ENCODE peak calls at places on chromosome 16, in ten cellular contexts. R is breast epithelium, L is spleen, O is suprapubic skin, B is SK-N-MC, W is HCT116, S is sigmoid colon, Z is stomach, C is Panc1, P is H1. M is an unnamed sample. For H3K9me3, the result is how much of the 10 kb centered on the place peaks cover.

GRCh38 chr16:15608398-15609285 is 34.3 kb downstream of the MARF1 start:
- DNase-seq in R (no peak), L (no peak), O (no peak), B (no peak), W (no peak), S (no peak), Z (no peak), C (no peak), P (no peak), M (no peak)

GRCh38 chr16:51666821-51667220 is 515.8 kb upstream of the SALL1 start:
- DNase-seq in R (no peak), L (no peak), O (no peak), B (no peak), W (no peak), S (no peak), Z (no peak), C (no peak), P (no peak), M (no peak)

GRCh38 chr16:53509906-53510703 is 7.1 kb upstream of the AKTIP start:
- DNase-seq in R (peak), L (peak), O (peak), B (no peak), W (peak), S (peak), Z (peak), C (peak), P (peak), M (peak)

GRCh38 chr16:72721981-72722380 is 325.9 kb downstream of the ZFHX3 start:
- DNase-seq in R (no peak), L (no peak), O (no peak), B (no peak), W (no peak), S (no peak), Z (no peak), C (no peak), P (no peak), M (no peak)

GRCh38 chr16:19001788-19002187 is 18.1 kb downstream of the TMC7 start:
- DNase-seq in R (no peak), L (no peak), O (no peak), B (no peak), W (no peak), S (no peak), Z (no peak), C (no peak), P (no peak), M (no peak)

GRCh38 chr16:28192811-28193529 is 18.8 kb downstream of the XPO6 start:
- DNase-seq in R (no peak), L (peak), O (no peak), B (no peak), W (no peak), S (no peak), Z (peak), C (no peak), P (no peak), M (no peak)

GRCh38 chr16:11175850-11176341 is 80.1 kb downstream of the SOCS1 start:
- DNase-seq in R (no peak), L (no peak), O (no peak), B (no peak), W (no peak), S (no peak), Z (no peak), C (no peak), P (no peak), M (no peak)

GRCh38 chr16:56629531-56629930 is 2.9 kb upstream of the MT1M start:
- DNase-seq in R (no peak), L (no peak), O (no peak), B (no peak), W (no peak), S (no peak), Z (no peak), C (no peak), P (no peak), M (no peak)

GRCh38 chr16:55542459-55543082 is 23.9 kb upstream of the CAPNS2 start:
- DNase-seq in R (no peak), L (no peak), O (no peak), B (no peak), W (no peak), S (no peak), Z (no peak), C (no peak), P (no peak), M (no peak)

GRCh38 chr16:88941933-88942909 is 34.8 kb downstream of the CBFA2T3 start:
- DNase-seq in R (no peak), L (peak), O (no peak), B (no peak), W (peak), S (no peak), Z (peak), C (no peak), P (peak), M (peak)

DNA sequence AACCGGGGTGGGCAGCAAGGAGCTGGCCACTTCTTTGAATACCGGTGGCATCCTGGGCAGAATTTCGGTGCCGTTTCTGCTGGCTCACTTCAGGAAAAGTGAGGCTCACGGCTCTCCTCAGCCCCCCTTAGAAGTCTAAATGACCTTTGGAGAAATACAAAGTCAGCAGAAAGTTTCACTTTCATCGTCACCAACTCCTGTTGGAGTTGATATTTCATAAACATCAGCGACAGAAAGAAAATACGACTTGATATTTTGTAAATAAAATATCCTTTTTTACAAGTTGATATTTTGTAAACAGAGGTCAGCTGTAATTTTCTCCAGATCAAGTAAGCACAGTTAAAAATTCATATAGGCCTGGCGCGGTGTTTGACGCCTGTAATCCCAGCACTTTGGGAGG is 781 bp downstream of the ZNF75A start:
- DNase-seq in R (no peak), L (no peak), O (no peak), B (no peak), W (no peak), S (no peak), Z (no peak), C (no peak), P (no peak), M (no peak)
- H3K9me3 ChIP-seq in R (half or more), L (half or more), O (half or more), B (under half), W (under half), S (under half), Z (under half), C (half or more), P (half or more), M (half or more)

DNA sequence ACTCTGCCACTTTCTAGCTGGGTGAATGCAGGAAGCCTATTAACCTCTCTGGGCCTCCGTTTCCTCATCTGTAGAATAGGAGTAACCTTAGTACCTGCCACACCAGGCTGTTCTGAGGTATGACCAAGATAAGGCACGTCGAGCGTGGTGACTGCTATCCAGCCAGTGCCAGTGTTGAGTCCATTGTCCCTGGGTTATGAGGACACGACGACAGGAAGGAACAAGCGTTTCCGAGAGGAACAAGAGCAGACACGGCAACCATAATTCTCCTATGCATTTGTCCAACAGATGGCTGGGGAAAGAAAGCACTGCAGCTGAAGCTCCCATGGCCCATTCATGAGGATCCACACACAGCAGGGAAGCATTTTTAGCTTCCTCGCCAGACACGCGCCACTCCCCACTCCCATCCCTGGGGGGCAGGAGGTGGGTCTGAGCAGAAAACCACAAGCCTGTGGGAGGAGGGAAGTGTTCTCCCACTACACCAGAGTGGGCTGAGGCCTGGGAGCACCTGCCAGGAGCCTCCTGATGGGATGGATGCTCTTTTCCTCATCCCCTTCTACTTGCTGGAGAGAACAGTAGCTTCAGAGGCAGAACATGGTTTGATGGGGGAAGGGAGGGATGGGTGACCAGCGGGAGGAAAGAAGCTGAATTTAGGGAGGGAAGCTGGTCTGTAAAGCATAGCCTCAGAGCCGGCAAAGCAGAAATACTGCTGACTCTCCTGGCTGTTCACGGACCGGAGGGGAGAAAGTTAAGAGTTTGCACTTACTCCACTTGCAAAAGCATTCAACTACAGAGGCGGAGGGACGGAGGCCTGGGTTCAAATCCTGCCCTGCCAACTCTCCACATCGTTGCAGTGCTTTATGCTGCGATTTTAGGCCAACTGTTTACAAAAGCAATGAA is 2.7 kb downstream of the COTL1 start:
- DNase-seq in R (no peak), L (no peak), O (no peak), B (no peak), W (no peak), S (no peak), Z (no peak), C (no peak), P (no peak), M (no peak)
- TF ChIP-seq POLR2AphosphoS5 in R (no peak), L (peak), O (no peak), B (no peak), W (no peak), S (no peak), Z (peak), C (no peak), P (no peak), M (no peak)

GRCh38 chr16:3216263-3216640 is 18.7 kb downstream of the ZNF200 start:
- DNase-seq in R (no peak), L (no peak), O (no peak), B (no peak), W (no peak), S (no peak), Z (no peak), C (no peak), P (no peak), M (no peak)
- H3K9me3 ChIP-seq in R (under half), L (under half), O (under half), B (under half), W (under half), S (under half), Z (under half), C (under half), P (under half), M (under half)

DNA sequence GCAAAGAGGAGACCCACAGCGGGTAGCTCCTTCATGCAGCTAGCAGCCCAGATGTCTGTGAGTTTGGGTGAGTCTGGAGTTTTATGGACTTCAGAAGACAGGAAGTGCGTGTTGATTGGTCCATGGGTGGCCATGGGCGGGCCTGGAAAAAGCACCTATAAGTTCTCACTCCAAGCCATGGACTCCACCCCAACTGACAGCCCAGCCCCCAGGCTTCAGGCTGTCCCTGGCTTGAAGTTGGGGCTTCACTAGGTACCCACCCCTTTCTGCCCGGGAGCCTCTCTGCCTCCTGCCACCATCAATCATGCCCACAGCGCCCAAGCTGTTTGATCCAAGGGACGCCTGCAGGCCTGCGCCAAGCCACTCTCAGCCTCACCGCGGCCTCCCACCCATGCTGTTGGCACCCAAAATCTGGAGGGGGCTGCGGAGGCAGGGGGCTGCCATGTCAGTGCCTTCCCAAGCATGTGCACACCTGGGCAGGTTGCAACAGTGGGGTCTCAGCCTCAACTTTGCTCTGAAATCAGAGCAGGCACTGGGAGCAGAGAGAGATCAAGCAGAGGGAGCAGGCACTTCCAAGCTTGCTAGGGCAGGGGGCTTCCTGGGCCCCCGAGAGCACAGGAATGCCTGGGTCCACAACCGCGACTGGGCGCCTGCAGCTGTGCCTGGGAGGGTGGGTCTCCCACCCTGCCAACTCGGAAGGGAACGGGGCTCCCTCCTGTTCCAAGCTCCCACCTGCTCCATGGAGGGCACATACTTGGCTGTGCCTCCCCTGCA is 1503.7 kb downstream of the CDH11 start:
- DNase-seq in R (no peak), L (no peak), O (no peak), B (no peak), W (no peak), S (no peak), Z (no peak), C (no peak), P (no peak), M (no peak)
- TF ChIP-seq POLR2AphosphoS5 in R (no peak), L (no peak), O (no peak), B (no peak), W (no peak), S (no peak), Z (no peak), C (no peak), P (no peak), M (no peak)

DNA sequence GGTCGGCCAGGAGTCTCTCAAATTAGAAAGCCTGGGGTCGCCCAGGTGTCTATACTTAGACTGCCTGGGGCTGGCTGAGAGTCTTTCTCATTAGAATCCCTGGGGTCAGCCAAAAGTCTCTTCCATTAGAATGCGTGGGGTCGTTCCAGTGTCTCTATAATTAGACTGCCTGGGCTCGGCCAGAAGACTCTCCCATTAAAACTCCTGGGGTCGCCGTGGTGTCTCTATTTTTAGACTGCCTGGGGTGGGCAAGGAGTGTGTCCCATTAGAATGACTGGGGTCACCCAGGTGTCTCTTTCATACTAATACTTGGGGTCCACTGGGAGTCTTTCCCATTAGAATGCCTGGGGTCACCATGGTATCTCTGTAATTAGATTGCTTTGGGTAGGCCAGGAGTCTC is 2227.7 kb downstream of the TP53TG3F start:
- DNase-seq in R (no peak), L (no peak), O (peak), B (no peak), W (no peak), S (no peak), Z (no peak), C (no peak), P (no peak), M (no peak)
- H3K9me3 ChIP-seq in R (half or more), L (under half), O (under half), B (under half), W (under half), S (under half), Z (under half), C (under half), P (under half), M (under half)

DNA sequence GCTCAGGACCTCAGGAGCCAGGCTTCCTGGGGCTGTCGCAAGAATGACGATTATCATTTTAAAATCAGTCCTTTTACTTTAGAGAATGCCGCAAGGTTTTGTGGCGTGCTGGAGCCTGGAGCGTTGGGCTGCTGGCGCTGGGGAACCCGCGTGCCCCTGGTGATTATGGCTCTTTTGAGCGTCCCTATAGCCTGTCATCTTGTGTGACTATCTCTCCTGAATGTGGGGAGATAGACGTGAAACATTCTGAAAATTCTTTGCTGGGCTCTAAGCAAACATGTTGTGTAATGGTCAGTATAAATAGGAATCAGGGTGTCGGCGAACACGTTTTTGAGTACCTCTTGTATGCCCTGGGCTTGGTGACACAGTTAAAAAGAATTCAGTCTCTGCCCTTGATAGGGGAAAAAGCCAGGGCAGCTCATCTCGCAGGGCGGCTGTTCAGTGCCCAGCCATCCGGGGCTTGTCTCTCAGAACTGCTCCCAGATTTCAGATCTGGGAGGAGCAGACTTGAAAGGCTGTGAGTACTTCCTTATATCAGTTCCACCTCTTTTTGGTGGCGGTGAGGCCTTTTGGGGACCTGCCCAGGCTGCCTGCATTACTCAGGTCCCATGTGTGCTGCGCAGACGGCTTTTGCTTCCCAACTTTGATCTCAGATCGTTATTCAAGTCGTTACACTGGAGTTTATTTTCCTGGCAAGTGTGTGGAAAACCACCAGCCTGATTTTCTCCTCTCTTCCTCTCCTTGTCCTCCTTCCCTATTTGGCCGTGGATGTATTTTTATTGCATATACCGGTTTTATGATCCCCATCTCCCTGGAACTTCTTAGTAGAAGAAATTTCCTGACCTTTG is 976 bp downstream of the SLC7A6 start:
- DNase-seq in R (peak), L (no peak), O (no peak), B (no peak), W (peak), S (peak), Z (peak), C (no peak), P (peak), M (no peak)
- TF ChIP-seq POLR2AphosphoS5 in R (no peak), L (peak), O (no peak), B (no peak), W (peak), S (peak), Z (peak), C (no peak), P (no peak), M (peak)

GRCh38 chr16:35746281-35746962 is 2287.0 kb downstream of the TP53TG3F start:
- DNase-seq in R (no peak), L (no peak), O (peak), B (no peak), W (no peak), S (no peak), Z (no peak), C (no peak), P (no peak), M (no peak)

GRCh38 chr16:35748621-35749252 is 2289.3 kb downstream of the TP53TG3F start:
- DNase-seq in R (no peak), L (no peak), O (peak), B (no peak), W (no peak), S (no peak), Z (no peak), C (no peak), P (no peak), M (no peak)

GRCh38 chr16:35745821-35746248 is 2286.4 kb downstream of the TP53TG3F start:
- DNase-seq in R (no peak), L (no peak), O (peak), B (no peak), W (no peak), S (no peak), Z (no peak), C (no peak), P (no peak), M (no peak)

GRCh38 chr16:35747658-35748455 is 2288.4 kb downstream of the TP53TG3F start:
- DNase-seq in R (no peak), L (no peak), O (peak), B (no peak), W (no peak), S (no peak), Z (no peak), C (no peak), P (no peak), M (no peak)

DNA sequence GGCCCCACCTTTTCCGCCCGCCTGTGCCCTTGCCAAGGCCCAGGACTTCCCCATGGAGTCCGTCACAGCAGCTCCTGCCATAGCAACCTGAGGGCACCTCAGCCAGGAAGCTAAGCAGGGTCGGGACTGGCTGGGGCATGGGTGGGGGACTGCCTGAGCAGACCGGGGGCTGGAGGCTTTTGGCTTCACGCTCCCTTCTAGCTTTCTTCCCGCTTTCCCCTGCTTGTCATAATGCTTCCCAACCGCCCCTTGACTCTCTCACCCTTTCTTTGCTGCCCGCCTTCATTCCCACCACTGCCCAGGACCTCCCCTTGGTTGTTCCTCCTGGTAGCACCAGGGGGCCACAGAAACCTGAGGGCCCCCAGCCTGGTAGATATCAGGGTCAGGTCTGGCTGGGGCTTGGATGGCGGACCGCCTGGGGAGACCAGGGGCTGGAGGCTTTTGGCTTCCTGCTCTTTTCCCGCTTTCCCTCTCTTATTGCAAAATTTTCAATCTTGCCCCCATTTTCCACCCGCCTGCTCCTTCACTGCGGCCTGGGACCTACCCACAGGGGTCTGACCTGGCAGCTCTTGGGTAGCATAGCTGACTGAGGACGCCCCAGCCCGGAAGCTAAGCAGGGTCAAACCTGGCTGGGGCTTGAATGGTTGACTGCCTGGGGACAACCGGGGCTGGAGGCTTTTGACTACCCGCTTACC is 2287.7 kb downstream of the TP53TG3F start:
- DNase-seq in R (no peak), L (no peak), O (peak), B (no peak), W (no peak), S (no peak), Z (no peak), C (no peak), P (no peak), M (no peak)
- H3K9me3 ChIP-seq in R (half or more), L (under half), O (under half), B (under half), W (under half), S (under half), Z (under half), C (under half), P (half or more), M (under half)

GRCh38 chr16:85554791-85555548 is 58.2 kb upstream of the GSE1 start:
- DNase-seq in R (no peak), L (peak), O (no peak), B (no peak), W (no peak), S (peak), Z (peak), C (no peak), P (no peak), M (peak)

GRCh38 chr16:85557976-85558589 is 55.0 kb upstream of the GSE1 start:
- DNase-seq in R (peak), L (no peak), O (no peak), B (no peak), W (no peak), S (no peak), Z (peak), C (no peak), P (peak), M (peak)

GRCh38 chr16:85556456-85557082 is 56.6 kb upstream of the GSE1 start:
- DNase-seq in R (peak), L (peak), O (no peak), B (no peak), W (no peak), S (no peak), Z (peak), C (no peak), P (peak), M (peak)

GRCh38 chr16:85555549-85556455 is 57.3 kb upstream of the GSE1 start:
- DNase-seq in R (no peak), L (no peak), O (no peak), B (no peak), W (no peak), S (no peak), Z (peak), C (no peak), P (peak), M (peak)

GRCh38 chr16:85557083-85557975 is 55.8 kb upstream of the GSE1 start:
- DNase-seq in R (no peak), L (peak), O (no peak), B (no peak), W (no peak), S (no peak), Z (no peak), C (no peak), P (peak), M (no peak)
- TF ChIP-seq POLR2AphosphoS5 in R (no peak), L (no peak), O (no peak), B (no peak), W (no peak), S (no peak), Z (no peak), C (no peak), P (no peak), M (no peak)

M was measured in upper lobe of left lung.